ENCODE peak calls at places on chromosomes 12 and 14, in five cellular contexts. J is colonic mucosa; O is HepG2; I is CD4-positive, CD25-positive, alpha-beta regulatory T cell; F is aorta. B is an unnamed sample. For H3K36me3 and H3K4me1, the result is how much of the 10 kb centered on the place peaks cover.

GRCh38 chr12:219891-220352 is 6.0 kb upstream of the SLC6A12 start:
- DNase-seq in I (peak), F (peak), O (peak), J (peak), B (peak)

GRCh38 chr12:76470028-76470939 is 89.3 kb downstream of the OSBPL8 start:
- DNase-seq in O (no peak), J (no peak), I (no peak), F (no peak), B (peak)

GRCh38 chr14:104536942-104537612 is 42.5 kb upstream of the C14orf180 start:
- DNase-seq in O (no peak), F (no peak), J (no peak), I (no peak), B (no peak)

GRCh38 chr12:100165356-100165755 is 22.7 kb upstream of the BLTP3B start:
- DNase-seq in O (no peak), I (no peak), F (no peak), J (no peak), B (no peak)

GRCh38 chr14:72892879-72893635 is 844 bp downstream of the DPF3 start:
- DNase-seq in I (peak), F (peak), J (peak), O (no peak), B (no peak)

GRCh38 chr14:104143521-104144452 is 5.4 kb downstream of the KIF26A start:
- DNase-seq in J (no peak), F (no peak), O (no peak), I (no peak), B (no peak)

GRCh38 chr12:56518570-56518969 is 3.0 kb upstream of the RBMS2 start:
- DNase-seq in F (no peak), O (peak), I (no peak), J (no peak), B (peak)

GRCh38 chr12:105363890-105364289 is 33.4 kb downstream of the C12orf75 start:
- DNase-seq in I (no peak), O (no peak), J (no peak), F (no peak), B (no peak)

GRCh38 chr14:44979740-44980346 is 17.9 kb downstream of the TOGARAM1 start:
- DNase-seq in J (no peak), O (no peak), I (no peak), F (no peak), B (no peak)

GRCh38 chr12:10563966-10564365 is 49.4 kb downstream of the MAGOHB start:
- DNase-seq in I (no peak), F (no peak), O (no peak), J (no peak), B (no peak)

GRCh38 chr14:89292579-89293348 is 124.3 kb downstream of the FOXN3 start:
- DNase-seq in O (peak), F (peak), I (no peak), J (no peak), B (no peak)

GRCh38 chr12:63066782-63067181 is 84.2 kb downstream of the AVPR1A start:
- DNase-seq in J (no peak), I (no peak), O (no peak), F (no peak), B (no peak)

GRCh38 chr14:62031504-62031903 is 269.3 kb downstream of the SNAPC1 start:
- DNase-seq in O (no peak), F (no peak), J (no peak), I (no peak), B (no peak)

GRCh38 chr14:84969501-84969900 is 560.4 kb upstream of the FLRT2 start:
- DNase-seq in I (no peak), F (no peak), O (no peak), J (no peak), B (no peak)

GRCh38 chr12:71799105-71799504 is 40.5 kb upstream of the TBC1D15 start:
- DNase-seq in J (no peak), I (no peak), F (no peak), O (no peak), B (no peak)

GRCh38 chr14:21136024-21136423 is 19.8 kb downstream of the OR5AU1 start:
- DNase-seq in O (peak), J (no peak), F (no peak), I (peak), B (peak)

GRCh38 chr14:73976150-73976549 is 26.0 kb downstream of the COQ6 start:
- DNase-seq in J (no peak), I (no peak), F (no peak), O (no peak), B (no peak)

GRCh38 chr12:92136883-92137582 is 8.6 kb downstream of the BTG1 start:
- DNase-seq in J (no peak), F (no peak), O (peak), I (peak), B (no peak)

GRCh38 chr14:66070542-66071319 is 415.4 kb upstream of the CCDC196 start:
- DNase-seq in F (peak), O (peak), J (peak), I (peak), B (peak)

GRCh38 chr12:22573181-22573580 is 28.8 kb upstream of the C2CD5 start:
- DNase-seq in I (no peak), F (no peak), O (no peak), J (no peak), B (no peak)

GRCh38 chr12:89775336-89776005 is 66.8 kb upstream of the ATP2B1 start:
- DNase-seq in F (no peak), O (no peak), I (no peak), J (no peak), B (no peak)

GRCh38 chr14:68964300-68965093 is 14.6 kb downstream of the ACTN1 start:
- DNase-seq in F (no peak), I (no peak), O (no peak), J (no peak), B (no peak)

GRCh38 chr12:50597200-50598195 is 92.7 kb downstream of the DIP2B start:
- DNase-seq in J (no peak), F (no peak), I (peak), O (no peak), B (no peak)

GRCh38 chr14:57479197-57479596 is 14.5 kb downstream of the CCDC198 start:
- DNase-seq in O (no peak), J (no peak), F (no peak), I (no peak), B (no peak)

GRCh38 chr12:26566670-26567069 is 266.3 kb downstream of the ITPR2 start:
- DNase-seq in I (no peak), J (no peak), O (no peak), F (no peak), B (no peak)

GRCh38 chr12:128810182-128811127 is 13.3 kb downstream of the SLC15A4 start:
- DNase-seq in J (no peak), F (peak), I (no peak), O (no peak), B (no peak)

GRCh38 chr12:122517877-122518276 is 8.9 kb downstream of the RSRC2 start:
- DNase-seq in I (no peak), F (no peak), J (no peak), O (no peak), B (no peak)

GRCh38 chr14:52786887-52787286 is 4.5 kb downstream of the GNPNAT1 start:
- DNase-seq in J (no peak), F (no peak), I (no peak), O (no peak), B (no peak)

DNA sequence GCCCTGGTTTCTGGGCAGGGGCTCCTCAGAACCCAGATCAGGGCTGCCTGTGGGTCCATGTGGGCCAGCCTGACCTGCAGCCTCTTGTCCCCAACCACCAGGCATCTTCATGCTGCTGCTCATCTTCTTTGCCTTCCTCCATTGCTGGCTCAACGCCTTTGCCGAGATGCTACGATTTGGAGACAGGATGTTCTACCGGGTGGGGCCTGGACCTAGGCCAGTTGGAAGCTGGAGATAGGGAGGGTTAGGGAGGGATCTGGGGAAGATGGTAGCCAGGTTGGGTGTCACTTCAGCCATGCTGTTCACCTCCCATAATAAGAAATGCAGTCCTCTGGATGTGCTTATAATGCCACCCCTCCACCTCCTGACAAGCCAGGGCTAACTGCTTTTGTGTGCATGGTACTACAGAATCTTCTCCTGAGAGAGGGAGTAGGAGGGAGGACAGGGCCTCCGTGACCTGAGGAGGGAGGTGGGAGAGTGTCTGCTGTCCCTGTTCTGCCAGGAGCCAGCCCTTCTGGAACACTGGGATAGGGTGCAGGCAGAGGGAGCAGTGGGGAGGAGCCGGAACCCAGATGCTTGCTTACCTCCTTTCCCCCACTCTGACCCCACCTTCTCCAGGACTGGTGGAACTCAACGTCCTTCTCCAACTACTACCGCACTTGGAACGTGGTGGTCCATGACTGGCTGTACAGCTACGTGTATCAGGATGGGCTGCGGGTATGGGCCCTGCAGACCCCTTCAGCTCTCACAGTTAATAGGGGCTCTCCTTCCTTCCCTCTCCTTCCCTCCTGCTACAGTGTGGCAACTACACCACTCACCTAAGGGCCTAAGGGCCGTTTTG is 17.6 kb downstream of the SOAT2 start:
- DNase-seq in F (no peak), J (no peak), I (no peak), O (no peak), B (no peak)
- H3K36me3 ChIP-seq in F (under half), J (under half), I (under half), O (under half), B (under half)

DNA sequence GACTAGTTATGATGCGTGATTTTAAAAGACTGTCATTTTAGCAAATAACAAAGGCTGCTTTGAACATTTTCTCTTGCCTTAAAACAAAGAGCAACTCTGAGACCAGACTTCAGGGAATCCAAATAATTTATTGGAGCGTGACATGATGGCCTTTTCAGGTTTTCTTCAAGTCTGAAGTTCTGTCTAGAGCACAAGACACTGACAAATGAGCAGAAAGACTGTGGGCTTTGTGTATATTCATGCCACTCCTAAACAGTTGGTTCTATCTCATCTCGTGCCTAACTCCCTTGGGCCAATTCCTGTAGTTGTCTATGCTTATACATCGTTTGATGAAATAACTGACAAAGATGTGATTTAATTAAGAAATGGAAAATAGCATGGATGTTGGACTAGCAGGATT is 47.5 kb downstream of the IFT81 start:
- DNase-seq in F (no peak), I (no peak), O (no peak), J (no peak), B (no peak)
- H3K27ac ChIP-seq in F (no peak), I (no peak), O (no peak), J (no peak), B (no peak)

GRCh38 chr14:24187538-24187915 is 1.1 kb downstream of the IPO4 start:
- DNase-seq in J (no peak), I (no peak), F (no peak), O (no peak), B (no peak)

GRCh38 chr14:24188251-24189058 is at the start of gene IPO4:
- DNase-seq in I (peak), O (peak), J (peak), F (peak), B (peak)

GRCh38 chr14:24189460-24189859 is 844 bp upstream of the IPO4 start:
- DNase-seq in J (no peak), F (no peak), O (no peak), I (no peak), B (no peak)

GRCh38 chr14:24190416-24190815 is 1.8 kb upstream of the IPO4 start:
- DNase-seq in I (no peak), J (no peak), F (no peak), O (no peak), B (no peak)

DNA sequence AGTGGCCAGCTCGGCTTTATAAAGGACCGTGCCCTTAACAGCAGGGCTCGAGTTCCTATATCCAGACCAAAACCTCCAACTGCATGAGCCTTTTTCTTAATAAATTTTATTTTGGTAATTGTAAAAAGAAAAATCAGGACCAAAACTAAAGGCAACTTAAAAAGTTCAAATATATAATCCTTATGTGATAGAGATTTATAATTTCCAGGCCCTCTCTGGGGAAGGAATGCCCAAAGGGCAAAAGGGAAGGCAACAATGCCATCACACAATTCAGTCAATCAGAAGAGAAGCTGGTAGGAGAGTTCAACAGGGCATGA is 401 bp upstream of the IPO4 start:
- DNase-seq in I (no peak), O (no peak), F (no peak), J (no peak), B (no peak)
- H3K4me1 ChIP-seq in I (under half), O (under half), F (under half), J (under half), B (under half)

DNA sequence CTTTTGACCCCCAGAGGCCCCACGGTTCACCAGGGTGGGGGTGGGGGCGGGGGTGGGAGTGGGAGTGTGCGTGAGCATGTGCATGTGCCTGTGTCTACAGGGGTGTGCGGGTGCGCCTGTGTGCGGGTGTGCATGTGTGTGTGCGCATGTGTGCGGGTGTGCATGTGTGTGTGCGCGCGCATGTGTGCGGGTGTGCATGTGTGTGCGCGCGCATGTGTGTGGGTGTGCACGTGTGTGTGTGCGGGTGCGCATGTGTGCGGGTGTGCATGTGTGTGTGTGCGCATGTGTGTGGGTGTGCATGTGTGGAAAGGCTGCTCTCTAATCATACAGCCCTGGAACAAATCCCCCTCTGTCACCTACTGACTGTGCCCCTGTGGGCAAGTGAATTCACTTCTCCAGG is 38.8 kb downstream of the RFLNA start:
- DNase-seq in I (no peak), O (no peak), F (no peak), J (no peak), B (no peak)
- H3K36me3 ChIP-seq in I (half or more), O (under half), F (under half), J (under half), B (under half)

GRCh38 chr12:6627598-6627997 is 8.2 kb downstream of the LPAR5 start:
- DNase-seq in I (peak), O (no peak), J (no peak), F (no peak), B (no peak)

GRCh38 chr12:6630696-6631095 is 5.1 kb downstream of the LPAR5 start:
- DNase-seq in I (no peak), F (no peak), O (no peak), J (no peak), B (no peak)

GRCh38 chr12:6635375-6635855 is 344 bp downstream of the LPAR5 start:
- DNase-seq in I (no peak), O (no peak), J (peak), F (no peak), B (no peak)

GRCh38 chr12:6632026-6632978 is 3.5 kb downstream of the LPAR5 start:
- DNase-seq in J (peak), O (no peak), F (peak), I (peak), B (peak)

DNA sequence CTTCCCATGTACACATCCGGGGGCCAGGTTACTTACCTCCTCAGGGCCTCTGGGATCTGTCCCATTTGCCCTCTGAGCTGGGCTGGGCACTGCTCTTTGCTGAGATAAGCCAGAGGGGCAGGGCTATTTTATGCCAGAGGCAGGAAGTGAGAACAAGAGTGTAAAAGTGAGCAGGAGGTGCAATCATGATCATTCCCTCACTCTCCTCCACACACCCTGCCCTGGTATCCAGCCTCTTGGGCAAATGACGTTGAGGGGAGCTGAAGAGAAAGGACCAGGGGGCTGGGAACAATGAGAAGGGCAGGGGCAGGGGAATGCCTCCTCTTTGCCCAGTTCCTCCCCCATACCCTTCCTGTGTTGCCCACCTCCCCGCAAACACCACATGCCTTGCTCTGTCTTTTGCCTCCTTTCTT is 4.2 kb downstream of the LPAR5 start:
- DNase-seq in I (no peak), O (no peak), F (no peak), J (peak), B (no peak)
- H3K27ac ChIP-seq in I (peak), O (no peak), F (no peak), J (peak), B (no peak)

DNA sequence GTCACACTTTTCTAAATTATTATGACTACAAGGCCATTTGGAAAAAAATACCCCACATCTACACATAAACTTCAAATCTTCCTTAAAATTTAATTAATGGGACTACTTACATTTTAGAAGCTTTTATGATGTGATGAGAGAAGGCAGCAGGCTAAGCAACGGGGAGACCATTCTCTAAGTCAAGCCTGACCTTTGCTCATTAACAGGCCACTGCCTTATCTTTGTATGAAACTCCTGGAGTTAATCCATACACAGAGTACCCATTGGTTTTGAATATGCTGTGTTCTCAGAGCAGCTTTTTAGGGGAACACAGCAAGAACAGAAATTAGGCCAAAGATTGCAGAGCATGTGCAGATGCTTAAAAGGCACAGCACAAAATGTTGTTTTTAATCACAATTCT is 35.5 kb upstream of the LRIG3 start:
- DNase-seq in O (no peak), I (no peak), F (no peak), J (no peak), B (no peak)
- H3K4me1 ChIP-seq in O (under half), I (under half), F (under half), J (under half), B (under half)